ENCODE peak calls at places on chromosomes 13 and 19, in eight cellular contexts. E is suprapubic skin, K is heart right ventricle, W is Peyer's patch, Q is HepG2, G is IMR-90, O is uterus, I is psoas muscle. U is an unnamed sample. For H3K9me3, the result is how much of the 10 kb centered on the place peaks cover.

GRCh38 chr19:24074720-24075119 is 12.3 kb upstream of the ZNF254 start:
- DNase-seq in E (no peak), K (no peak), W (no peak), Q (no peak), G (peak), O (no peak), I (no peak), U (no peak)

GRCh38 chr13:20579193-20579592 is 12.2 kb downstream of the IFT88 start:
- DNase-seq in E (no peak), K (no peak), W (no peak), Q (no peak), G (no peak), O (no peak), I (no peak), U (no peak)

GRCh38 chr13:100721885-100722512 is 47.4 kb upstream of the TMTC4 start:
- DNase-seq in E (no peak), K (peak), W (no peak), Q (peak), G (peak), O (no peak), I (no peak), U (no peak)

GRCh38 chr19:11435833-11436313 is 438 bp downstream of the PRKCSH start:
- DNase-seq in E (no peak), K (no peak), W (peak), Q (no peak), G (peak), O (no peak), I (no peak), U (no peak)

GRCh38 chr13:97133955-97134354 is 88.2 kb upstream of the MBNL2 start:
- DNase-seq in E (no peak), K (no peak), W (no peak), Q (peak), G (no peak), O (no peak), I (no peak), U (no peak)

GRCh38 chr13:111614009-111614408 is 293.6 kb downstream of the TEX29 start:
- DNase-seq in E (no peak), K (no peak), W (no peak), Q (no peak), G (no peak), O (no peak), I (no peak), U (no peak)

GRCh38 chr19:18788782-18789421 is 2.2 kb downstream of the COMP start:
- DNase-seq in E (no peak), K (no peak), W (no peak), Q (no peak), G (no peak), O (no peak), I (no peak), U (peak)

GRCh38 chr13:34201050-34201913 is 383.3 kb downstream of the RFC3 start:
- DNase-seq in E (no peak), K (peak), W (no peak), Q (peak), G (peak), O (no peak), I (no peak), U (no peak)

GRCh38 chr13:27199691-27200090 is 28.1 kb upstream of the USP12 start:
- DNase-seq in E (no peak), K (no peak), W (no peak), Q (no peak), G (no peak), O (no peak), I (no peak), U (no peak)

GRCh38 chr19:29672933-29673336 is 7.7 kb downstream of the PLEKHF1 start:
- DNase-seq in E (no peak), K (no peak), W (no peak), Q (no peak), G (no peak), O (no peak), I (no peak), U (no peak)

GRCh38 chr13:78022164-78022877 is 103.7 kb upstream of the EDNRB start:
- DNase-seq in E (no peak), K (peak), W (no peak), Q (no peak), G (peak), O (no peak), I (no peak), U (no peak)

GRCh38 chr13:50441141-50441540 is 402.4 kb downstream of the DLEU7 start:
- DNase-seq in E (no peak), K (no peak), W (no peak), Q (no peak), G (peak), O (no peak), I (no peak), U (no peak)

GRCh38 chr13:31908696-31909386 is 122.7 kb upstream of the FRY start:
- DNase-seq in E (no peak), K (no peak), W (no peak), Q (no peak), G (no peak), O (no peak), I (no peak), U (no peak)

GRCh38 chr13:62643007-62643483 is 1227.4 kb upstream of the PCDH20 start:
- DNase-seq in E (no peak), K (no peak), W (no peak), Q (peak), G (peak), O (no peak), I (no peak), U (no peak)

GRCh38 chr19:28521614-28522544 is 691.1 kb downstream of the UQCRFS1 start:
- DNase-seq in E (no peak), K (no peak), W (no peak), Q (no peak), G (no peak), O (no peak), I (no peak), U (no peak)

GRCh38 chr13:49759503-49759902 is 33.0 kb downstream of the KPNA3 start:
- DNase-seq in E (no peak), K (no peak), W (no peak), Q (no peak), G (no peak), O (no peak), I (no peak), U (no peak)

GRCh38 chr13:98216135-98216565 is 39.1 kb upstream of the RNF113B start:
- DNase-seq in E (no peak), K (peak), W (no peak), Q (no peak), G (peak), O (no peak), I (peak), U (peak)

GRCh38 chr19:17777840-17778620 is 16.9 kb upstream of the B3GNT3 start:
- DNase-seq in E (no peak), K (no peak), W (peak), Q (peak), G (peak), O (peak), I (peak), U (peak)

GRCh38 chr19:1720237-1720636 is 33.1 kb upstream of the ONECUT3 start:
- DNase-seq in E (no peak), K (no peak), W (no peak), Q (no peak), G (no peak), O (no peak), I (no peak), U (no peak)

GRCh38 chr13:112859817-112860190 is 109.2 kb upstream of the MCF2L start:
- DNase-seq in E (no peak), K (no peak), W (no peak), Q (no peak), G (peak), O (no peak), I (no peak), U (no peak)

GRCh38 chr13:110479215-110479545 is 82.3 kb downstream of the RAB20 start:
- DNase-seq in E (no peak), K (no peak), W (no peak), Q (no peak), G (no peak), O (no peak), I (no peak), U (no peak)

GRCh38 chr13:34435338-34435737 is 506.7 kb upstream of the NBEA start:
- DNase-seq in E (no peak), K (no peak), W (no peak), Q (no peak), G (no peak), O (no peak), I (no peak), U (no peak)

GRCh38 chr13:112705286-112705685 is 15.4 kb downstream of the ATP11A start:
- DNase-seq in E (peak), K (no peak), W (peak), Q (no peak), G (no peak), O (no peak), I (no peak), U (no peak)

GRCh38 chr13:51246411-51247298 is 24.5 kb downstream of the FAM124A start:
- DNase-seq in E (no peak), K (peak), W (no peak), Q (no peak), G (no peak), O (no peak), I (no peak), U (no peak)

GRCh38 chr13:64078025-64078424 is 2662.4 kb upstream of the PCDH20 start:
- DNase-seq in E (no peak), K (no peak), W (no peak), Q (peak), G (no peak), O (no peak), I (no peak), U (no peak)

GRCh38 chr13:20145521-20145920 is 15.3 kb downstream of the GJA3 start:
- DNase-seq in E (no peak), K (no peak), W (no peak), Q (no peak), G (no peak), O (no peak), I (no peak), U (no peak)

GRCh38 chr13:75788494-75788991 is 152.4 kb downstream of the LMO7 start:
- DNase-seq in E (no peak), K (peak), W (peak), Q (no peak), G (peak), O (no peak), I (peak), U (no peak)

GRCh38 chr13:106490887-106491321 is 44.6 kb downstream of the EFNB2 start:
- DNase-seq in E (no peak), K (no peak), W (no peak), Q (no peak), G (no peak), O (no peak), I (no peak), U (no peak)

GRCh38 chr13:59452189-59452588 is 711.5 kb downstream of the DIAPH3 start:
- DNase-seq in E (no peak), K (no peak), W (no peak), Q (no peak), G (no peak), O (no peak), I (no peak), U (no peak)

GRCh38 chr19:41426952-41427646 is at the start of gene B3GNT8:
- DNase-seq in E (peak), K (peak), W (peak), Q (peak), G (peak), O (peak), I (peak), U (peak)

GRCh38 chr13:71030789-71031188 is 836.2 kb downstream of the DACH1 start:
- DNase-seq in E (no peak), K (no peak), W (no peak), Q (peak), G (no peak), O (no peak), I (no peak), U (no peak)

GRCh38 chr19:8585894-8586750 is 8.9 kb upstream of the MYO1F start:
- DNase-seq in E (peak), K (no peak), W (peak), Q (peak), G (no peak), O (no peak), I (no peak), U (no peak)

GRCh38 chr13:76250211-76250610 is 614.1 kb downstream of the LMO7 start:
- DNase-seq in E (no peak), K (no peak), W (no peak), Q (no peak), G (no peak), O (no peak), I (no peak), U (no peak)

GRCh38 chr19:2503521-2504109 is 27.7 kb downstream of the GADD45B start:
- DNase-seq in E (no peak), K (no peak), W (no peak), Q (no peak), G (peak), O (no peak), I (no peak), U (no peak)

GRCh38 chr13:110629735-110630134 is 14.4 kb downstream of the NAXD start:
- DNase-seq in E (no peak), K (no peak), W (no peak), Q (no peak), G (no peak), O (no peak), I (no peak), U (no peak)

GRCh38 chr13:101706651-101707050 is 254.2 kb downstream of the ITGBL1 start:
- DNase-seq in E (peak), K (no peak), W (no peak), Q (peak), G (peak), O (no peak), I (peak), U (peak)

GRCh38 chr13:75873499-75873898 is 237.4 kb downstream of the LMO7 start:
- DNase-seq in E (no peak), K (no peak), W (no peak), Q (no peak), G (no peak), O (no peak), I (no peak), U (no peak)

GRCh38 chr13:52048516-52048915 is 24.0 kb downstream of the UTP14C start:
- DNase-seq in E (no peak), K (no peak), W (no peak), Q (no peak), G (peak), O (no peak), I (no peak), U (no peak)

DNA sequence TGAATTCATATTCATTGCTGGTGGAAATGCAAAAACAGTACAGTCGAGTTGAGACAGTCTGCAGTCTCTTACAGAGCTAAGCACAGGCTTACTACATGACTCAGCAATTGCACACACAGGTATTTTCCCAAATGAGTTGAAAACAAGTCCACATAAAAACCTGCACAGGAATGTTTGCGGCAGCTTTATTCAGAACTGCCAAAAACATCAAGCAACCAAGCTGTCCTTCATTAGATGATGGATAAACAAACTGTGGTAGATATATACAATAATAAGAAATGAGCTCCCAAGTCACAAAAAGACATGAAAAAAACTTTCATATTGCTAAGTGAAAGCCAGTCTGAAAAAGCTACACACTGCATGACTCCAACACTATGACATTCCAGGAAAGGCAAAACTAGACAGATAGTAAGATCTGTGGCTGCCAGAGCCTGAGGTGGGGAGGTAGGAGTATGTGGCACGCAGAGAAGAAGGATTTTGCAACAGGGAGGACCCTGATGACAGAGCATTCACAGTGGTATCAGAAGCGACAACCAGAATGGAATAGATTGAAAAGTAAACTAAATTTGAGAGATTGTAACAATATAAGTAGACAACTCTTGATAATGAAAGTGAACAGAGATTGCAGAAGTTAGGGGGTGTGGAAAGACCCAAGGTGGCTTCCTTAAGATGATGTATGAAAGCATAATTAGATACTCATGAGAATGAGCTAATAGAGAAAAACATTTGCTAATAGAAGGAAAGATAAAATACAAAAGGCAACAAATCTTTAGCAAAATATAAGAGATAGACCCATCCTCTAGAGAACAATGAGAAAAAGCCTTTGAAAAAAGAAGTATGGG is 52.7 kb downstream of the TSC22D1 start:
- DNase-seq in E (no peak), K (no peak), W (no peak), Q (peak), G (peak), O (no peak), I (no peak), U (no peak)
- H3K4me3 ChIP-seq in E (no peak), K (no peak), W (no peak), Q (no peak), G (peak), O (no peak), I (peak), U (no peak)

GRCh38 chr19:49590071-49590970 is 661 bp upstream of the PRR12 start:
- DNase-seq in E (peak), K (peak), W (peak), Q (peak), G (peak), O (peak), I (peak), U (peak)

GRCh38 chr19:49590971-49591730 is at the start of gene PRR12:
- DNase-seq in E (no peak), K (peak), W (peak), Q (peak), G (peak), O (peak), I (peak), U (peak)

GRCh38 chr19:49587227-49587626 is 3.8 kb upstream of the PRR12 start:
- DNase-seq in E (no peak), K (no peak), W (no peak), Q (no peak), G (no peak), O (no peak), I (no peak), U (no peak)

GRCh38 chr19:49588370-49589122 is 2.4 kb upstream of the PRR12 start:
- DNase-seq in E (no peak), K (no peak), W (no peak), Q (no peak), G (no peak), O (no peak), I (no peak), U (no peak)

DNA sequence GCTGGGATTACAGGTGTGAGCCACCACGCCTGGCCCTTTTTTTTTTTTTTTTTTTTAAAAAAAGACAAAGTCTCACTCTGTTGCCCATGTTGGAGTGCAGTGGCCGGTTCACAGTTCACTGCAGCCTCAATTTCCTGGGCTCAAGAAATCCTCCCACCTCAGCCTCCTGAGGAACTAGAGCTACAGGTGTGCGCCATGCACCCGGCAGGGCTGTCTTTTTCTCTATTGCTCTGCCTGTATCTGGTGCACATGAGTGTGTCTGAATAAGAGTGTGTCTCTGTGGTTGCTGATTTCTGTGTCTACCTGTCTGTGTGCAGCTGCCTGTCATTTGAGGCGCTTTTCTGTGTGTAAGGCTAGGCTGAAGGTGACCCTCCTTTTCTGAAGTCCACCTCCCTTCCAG is 1.6 kb upstream of the PRR12 start:
- DNase-seq in E (no peak), K (no peak), W (no peak), Q (no peak), G (no peak), O (no peak), I (no peak), U (no peak)
- H3K9me3 ChIP-seq in E (under half), K (under half), W (under half), Q (under half), G (under half), O (under half), I (under half), U (under half)

DNA sequence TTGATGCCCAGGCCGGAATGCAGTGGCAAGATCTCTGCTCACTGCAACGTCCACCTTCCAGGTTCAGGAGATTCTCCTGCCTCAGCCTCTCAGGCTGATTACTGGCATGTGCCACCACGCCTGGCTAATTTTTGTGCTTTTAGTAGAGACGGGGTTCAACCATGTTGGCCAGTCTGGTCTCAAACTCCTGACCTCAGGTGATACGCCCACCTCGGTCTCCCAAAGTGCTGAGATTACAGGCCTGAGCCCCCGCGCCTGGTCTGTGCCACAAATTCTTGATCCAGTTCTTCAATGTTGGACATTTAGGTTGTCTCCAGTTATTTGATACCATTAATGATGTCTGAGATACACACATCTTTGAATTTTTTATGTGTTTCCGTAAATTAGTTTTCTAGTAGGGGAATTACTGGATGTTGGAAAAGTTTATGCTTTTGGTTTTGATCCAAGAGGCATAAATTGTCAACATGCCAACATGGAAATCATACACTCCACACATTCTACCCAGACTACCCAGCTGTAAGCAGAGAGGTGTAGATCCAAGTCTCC is 525 bp upstream of the COG3 start:
- DNase-seq in E (no peak), K (peak), W (no peak), Q (no peak), G (no peak), O (no peak), I (no peak), U (no peak)
- H3K4me3 ChIP-seq in E (peak), K (peak), W (peak), Q (peak), G (peak), O (peak), I (peak), U (peak)

DNA sequence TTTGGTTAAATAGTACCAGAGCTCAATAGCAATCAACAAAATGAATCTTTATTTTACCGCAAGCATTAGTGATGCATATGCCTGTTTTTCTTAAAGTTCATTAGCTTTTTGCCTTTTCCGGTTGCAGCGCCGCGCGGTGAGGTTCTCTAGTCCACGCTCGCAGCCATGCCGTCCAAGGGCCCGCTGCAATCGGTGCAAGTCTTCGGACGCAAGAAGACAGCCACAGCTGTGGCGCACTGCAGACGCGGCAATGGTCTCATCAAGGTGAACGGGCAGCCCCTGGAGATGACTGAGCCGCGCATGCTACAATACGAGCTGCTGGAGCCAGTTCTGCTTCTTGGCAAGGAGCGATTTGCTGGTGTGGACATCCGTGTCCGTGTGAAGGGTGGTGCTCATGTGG is 42.1 kb upstream of the ZNF486 start:
- DNase-seq in E (no peak), K (no peak), W (no peak), Q (no peak), G (no peak), O (no peak), I (no peak), U (no peak)
- H3K9me3 ChIP-seq in E (under half), K (half or more), W (under half), Q (half or more), G (under half), O (under half), I (half or more), U (under half)

DNA sequence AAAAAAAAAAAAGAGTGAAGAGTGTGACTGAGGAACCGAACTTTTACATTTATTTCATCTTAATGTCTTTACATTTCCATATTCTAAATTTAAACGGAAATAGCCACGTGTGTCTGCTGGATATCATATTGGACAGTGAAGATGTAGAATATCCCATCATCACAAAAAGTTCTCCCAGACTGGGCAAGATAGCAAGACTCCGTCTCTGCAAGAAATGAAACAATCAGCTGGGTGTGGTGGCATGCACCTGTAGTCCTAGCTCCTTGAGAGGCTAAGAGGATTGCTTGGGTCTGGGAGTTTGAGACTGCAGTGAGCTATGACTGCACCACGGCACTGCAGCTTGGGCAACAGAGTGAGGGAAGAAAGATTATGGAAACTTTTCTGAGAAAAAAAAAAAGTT is 3.9 kb downstream of the ZNF579 start:
- DNase-seq in E (no peak), K (no peak), W (no peak), Q (no peak), G (no peak), O (no peak), I (no peak), U (no peak)
- H3K4me3 ChIP-seq in E (no peak), K (no peak), W (no peak), Q (no peak), G (no peak), O (no peak), I (no peak), U (no peak)

GRCh38 chr19:10364644-10365043 is 15.7 kb downstream of the TYK2 start:
- DNase-seq in E (no peak), K (no peak), W (no peak), Q (no peak), G (no peak), O (no peak), I (no peak), U (no peak)
- H3K9me3 ChIP-seq in E (under half), K (under half), W (under half), Q (under half), G (under half), O (under half), I (under half), U (under half)

U was measured in aorta.